ENCODE peak calls at places on chromosomes 12 and 14, in seven cellular contexts. W, H, T, O, I, U and N are unnamed samples.

GRCh38 chr12:111443586-111443985 is 37.9 kb downstream of the SH2B3 start:
- DNase-seq in I (no peak), O (no peak), W (no peak), U (no peak), H (no peak), T (no peak), N (no peak)

GRCh38 chr14:101119830-101120571 is 216.5 kb upstream of the RTL1 start:
- DNase-seq in U (peak; percentile 17), T (no peak), I (peak; percentile 13), W (no peak), O (no peak), H (no peak), N (peak; percentile 76)

GRCh38 chr12:9813821-9814798 is 13.2 kb upstream of the KLRF1 start:
- DNase-seq in T (no peak), W (peak; percentile 91), U (peak; percentile 83), H (peak; percentile 31), O (peak; percentile 76), I (peak; percentile 60), N (peak; percentile 98)

GRCh38 chr14:61503167-61503801 is 181.9 kb downstream of the PRKCH start:
- DNase-seq in H (no peak), T (peak; percentile 66), W (peak; percentile 82), O (no peak), I (no peak), U (no peak), N (no peak)

GRCh38 chr12:9792961-9793617 is 32.4 kb upstream of the CD69 start:
- DNase-seq in H (no peak), W (no peak), T (peak; percentile 78), O (no peak), I (no peak), U (no peak), N (no peak)

GRCh38 chr14:99258884-99259283 is 13.1 kb downstream of the BCL11B start:
- DNase-seq in O (no peak), H (no peak), I (no peak), W (peak; percentile 14), U (no peak), T (no peak), N (no peak)

GRCh38 chr12:107159384-107159900 is 66.1 kb upstream of the CRY1 start:
- DNase-seq in W (no peak), U (no peak), H (no peak), T (no peak), O (no peak), I (no peak), N (no peak)

GRCh38 chr12:64273527-64274403 is 51.7 kb upstream of the KICS2 start:
- DNase-seq in O (no peak), U (no peak), I (no peak), T (no peak), W (no peak), H (no peak), N (no peak)

GRCh38 chr12:64236549-64236948 is 14.5 kb upstream of the KICS2 start:
- DNase-seq in H (no peak), I (no peak), W (no peak), T (peak; percentile 11), U (no peak), O (no peak), N (no peak)

GRCh38 chr12:17358850-17359249 is 731.1 kb downstream of the RERGL start:
- DNase-seq in T (no peak), I (no peak), H (no peak), O (no peak), W (no peak), U (no peak), N (no peak)

GRCh38 chr14:59055439-59056045 is 132.9 kb upstream of the DAAM1 start:
- DNase-seq in I (peak; percentile 64), H (no peak), U (peak; percentile 31), W (no peak), T (peak; percentile 23), O (no peak), N (no peak)

GRCh38 chr12:27635349-27635972 is 60.8 kb upstream of the REP15 start:
- DNase-seq in U (no peak), I (no peak), O (no peak), W (no peak), H (no peak), T (peak; percentile 45), N (no peak)

GRCh38 chr12:94195483-94195882 is 47.1 kb downstream of the PLXNC1 start:
- DNase-seq in I (no peak), U (no peak), W (no peak), H (no peak), O (no peak), T (no peak), N (no peak)

DNA sequence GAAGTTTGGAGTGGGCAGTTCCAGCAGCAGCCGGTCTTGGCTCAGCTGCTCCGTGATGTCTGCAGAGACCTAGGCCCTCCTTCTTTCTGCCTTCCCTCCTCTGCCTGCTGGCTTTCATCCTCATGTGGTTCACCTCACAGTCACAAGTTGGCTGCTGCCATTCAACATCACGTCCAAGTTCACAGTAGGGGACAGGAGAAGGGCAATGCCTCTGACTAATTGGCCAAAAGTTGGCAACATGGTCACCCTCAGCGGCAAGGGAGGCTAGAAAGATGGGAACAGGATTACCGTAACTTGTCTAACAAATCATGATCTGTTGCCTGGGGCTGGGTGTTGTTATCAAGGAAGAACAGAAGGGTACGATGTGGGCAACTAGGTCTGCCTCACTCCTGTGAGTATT is 7.8 kb upstream of the CACNA2D4 start:
- DNase-seq in T (no peak), H (no peak), O (no peak), I (no peak), U (no peak), W (no peak), N (no peak)
- H3K27me3 ChIP-seq in T (peaks cover 17% of the 10 kb centered on the region), H (no peaks in the 10 kb centered on the region), O (peaks cover 49% of the 10 kb centered on the region), I (no peaks in the 10 kb centered on the region), U (no peaks in the 10 kb centered on the region), W (no peaks in the 10 kb centered on the region), N (no peaks in the 10 kb centered on the region)

GRCh38 chr14:37598085-37598972 is 2.9 kb downstream of the TTC6 start:
- DNase-seq in H (no peak), U (no peak), W (no peak), I (no peak), T (no peak), O (no peak), N (no peak)
- H3K27me3 ChIP-seq in H (peaks cover 12% of the 10 kb centered on the region), U (peaks cover 98% of the 10 kb centered on the region), W (peaks cover 46% of the 10 kb centered on the region), I (no peaks in the 10 kb centered on the region), T (peaks cover 86% of the 10 kb centered on the region), O (peaks cover 100% of the 10 kb centered on the region), N (peaks cover 97% of the 10 kb centered on the region)

DNA sequence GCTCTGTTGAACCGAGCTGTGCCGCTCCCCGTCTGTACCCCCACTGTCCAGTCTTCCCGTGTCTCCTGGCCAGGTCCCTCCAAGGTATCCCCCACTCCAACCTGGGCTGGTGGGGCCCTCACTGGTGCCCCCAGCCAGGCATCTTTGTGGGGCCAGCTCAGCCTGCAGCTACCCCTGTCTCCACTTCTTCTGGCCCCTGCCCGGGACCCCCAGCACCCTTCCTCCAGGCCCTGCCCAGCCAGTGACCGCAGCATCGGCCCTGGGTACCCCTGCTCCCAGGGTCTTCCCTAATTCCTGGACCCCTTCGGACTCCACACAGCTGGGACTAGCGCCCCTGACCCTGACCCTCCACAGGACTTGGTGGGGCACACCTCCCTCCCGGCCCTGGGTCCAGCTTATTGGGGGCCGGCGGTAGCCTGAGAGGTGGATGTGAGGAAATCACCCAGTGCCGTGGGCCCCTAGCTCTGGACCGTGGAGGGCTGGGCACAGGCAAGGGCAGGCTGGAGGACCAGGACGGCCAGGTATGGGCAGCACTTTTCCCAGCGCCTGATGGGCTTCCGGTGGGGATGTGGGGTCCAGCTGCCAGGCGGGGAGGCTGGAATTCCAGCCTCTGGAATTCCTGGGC is 4.1 kb upstream of the CRIP1 start:
- DNase-seq in O (no peak), T (no peak), W (no peak), U (no peak), H (no peak), I (no peak), N (no peak)
- H3K27me3 ChIP-seq in O (no peaks in the 10 kb centered on the region), T (peaks cover 12% of the 10 kb centered on the region), W (no peaks in the 10 kb centered on the region), U (no peaks in the 10 kb centered on the region), H (no peaks in the 10 kb centered on the region), I (no peaks in the 10 kb centered on the region), N (peaks cover 66% of the 10 kb centered on the region)

DNA sequence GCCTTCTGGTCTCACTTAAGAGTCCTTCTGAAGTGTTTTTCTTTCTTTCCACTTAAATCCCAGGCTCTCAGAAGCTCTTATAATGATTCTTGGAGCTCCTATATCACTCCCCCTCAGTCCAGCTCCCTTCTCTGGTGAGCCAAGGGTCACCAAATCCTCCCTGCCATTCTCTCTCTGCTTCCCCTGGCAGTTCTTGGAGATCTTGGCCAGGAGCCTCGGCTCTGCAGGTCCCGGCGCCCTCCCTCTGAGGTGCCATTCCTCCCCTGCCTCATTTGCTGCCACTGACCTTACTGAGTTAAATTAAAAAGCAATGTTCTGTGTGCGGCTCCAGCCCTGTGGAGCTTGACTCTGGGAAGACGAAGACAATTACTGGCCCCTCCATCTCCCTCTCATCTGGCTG is 7.0 kb downstream of the CISTR start:
- DNase-seq in H (no peak), U (no peak), I (no peak), T (no peak), W (no peak), O (no peak), N (no peak)
- H3K27me3 ChIP-seq in H (peaks cover 12% of the 10 kb centered on the region), U (peaks cover 49% of the 10 kb centered on the region), I (no peaks in the 10 kb centered on the region), T (peaks cover 63% of the 10 kb centered on the region), W (peaks cover 20% of the 10 kb centered on the region), O (peaks cover 79% of the 10 kb centered on the region), N (peaks cover 5% of the 10 kb centered on the region)